ENCODE peak calls at places on chromosomes 16 and 17, in seven cellular contexts. E is CD8-positive, alpha-beta T cell; X is HL-60; P is left ventricle myocardium inferior; J is tibial nerve; R is ascending aorta; G is upper lobe of right lung. M is an unnamed sample.

GRCh38 chr17:29019475-29020181 is 13.8 kb upstream of the SEZ6 start:
- DNase-seq in E (no peak), X (no peak), P (no peak), J (no peak), R (no peak), G (no peak), M (no peak)

GRCh38 chr17:3609689-3610088 is 478 bp upstream of the TRPV1 start:
- DNase-seq in E (no peak), X (no peak), P (no peak), J (no peak), R (no peak), G (no peak), M (no peak)

GRCh38 chr17:71085238-71086033 is 916.1 kb downstream of the KCNJ2 start:
- DNase-seq in E (no peak), X (peak), P (no peak), J (no peak), R (no peak), G (no peak), M (no peak)

GRCh38 chr16:69725480-69726312 is 664 bp downstream of the NQO1 start:
- DNase-seq in E (no peak), X (no peak), P (no peak), J (no peak), R (no peak), G (peak), M (no peak)

GRCh38 chr16:24221219-24221618 is 34.9 kb upstream of the CACNG3 start:
- DNase-seq in E (no peak), X (no peak), P (no peak), J (no peak), R (no peak), G (no peak), M (no peak)

GRCh38 chr17:74165811-74166365 is 37.6 kb upstream of the RPL38 start:
- DNase-seq in E (no peak), X (no peak), P (no peak), J (no peak), R (no peak), G (peak), M (no peak)

GRCh38 chr17:1958134-1958881 is 66.8 kb downstream of the RTN4RL1 start:
- DNase-seq in E (no peak), X (no peak), P (no peak), J (no peak), R (no peak), G (no peak), M (no peak)

GRCh38 chr16:1097156-1097555 is 1.1 kb upstream of the C1QTNF8 start:
- DNase-seq in E (no peak), X (no peak), P (no peak), J (no peak), R (no peak), G (no peak), M (no peak)

GRCh38 chr16:5918553-5919127 is 821.0 kb upstream of the EEF2KMT start:
- DNase-seq in E (no peak), X (no peak), P (no peak), J (no peak), R (no peak), G (no peak), M (no peak)

GRCh38 chr16:68422396-68422964 is 25.8 kb downstream of the SMPD3 start:
- DNase-seq in E (no peak), X (no peak), P (no peak), J (no peak), R (no peak), G (no peak), M (no peak)

GRCh38 chr16:85585762-85586161 is 27.4 kb upstream of the GSE1 start:
- DNase-seq in E (no peak), X (no peak), P (no peak), J (no peak), R (no peak), G (no peak), M (no peak)

GRCh38 chr17:34045990-34046389 is 209.1 kb upstream of the CCL2 start:
- DNase-seq in E (no peak), X (no peak), P (no peak), J (no peak), R (no peak), G (no peak), M (no peak)

GRCh38 chr17:44747566-44747965 is 11.2 kb upstream of the ADAM11 start:
- DNase-seq in E (no peak), X (no peak), P (no peak), J (no peak), R (no peak), G (no peak), M (no peak)

GRCh38 chr17:49787932-49788442 is 494 bp upstream of the KAT7 start:
- DNase-seq in E (peak), X (peak), P (no peak), J (no peak), R (no peak), G (no peak), M (no peak)

GRCh38 chr17:48577946-48578615 is at the start of gene HOXB4:
- DNase-seq in E (peak), X (no peak), P (peak), J (peak), R (peak), G (no peak), M (no peak)

GRCh38 chr17:42422412-42422957 is 571 bp downstream of the CAVIN1 start:
- DNase-seq in E (no peak), X (peak), P (no peak), J (no peak), R (no peak), G (peak), M (peak)

GRCh38 chr17:29331330-29331729 is 37.4 kb upstream of the NUFIP2 start:
- DNase-seq in E (no peak), X (no peak), P (no peak), J (no peak), R (no peak), G (no peak), M (no peak)

GRCh38 chr16:85157372-85157771 is 45.1 kb upstream of the CIBAR2 start:
- DNase-seq in E (no peak), X (no peak), P (no peak), J (no peak), R (no peak), G (no peak), M (no peak)

GRCh38 chr17:82838386-82839063 is 1.3 kb downstream of the ZNF750 start:
- DNase-seq in E (no peak), X (peak), P (no peak), J (no peak), R (no peak), G (peak), M (no peak)

GRCh38 chr16:86294535-86294934 is 215.8 kb upstream of the FOXF1 start:
- DNase-seq in E (no peak), X (no peak), P (no peak), J (no peak), R (no peak), G (no peak), M (no peak)

GRCh38 chr16:51286272-51286671 is 135.2 kb upstream of the SALL1 start:
- DNase-seq in E (no peak), X (no peak), P (no peak), J (no peak), R (no peak), G (no peak), M (no peak)

GRCh38 chr17:3777366-3777765 is 23.6 kb downstream of the ITGAE start:
- DNase-seq in E (no peak), X (no peak), P (no peak), J (no peak), R (no peak), G (no peak), M (no peak)

GRCh38 chr16:49651226-49651625 is 204.7 kb downstream of the ZNF423 start:
- DNase-seq in E (no peak), X (no peak), P (peak), J (no peak), R (no peak), G (peak), M (no peak)

GRCh38 chr16:49653577-49653976 is 202.3 kb downstream of the ZNF423 start:
- DNase-seq in E (no peak), X (no peak), P (no peak), J (no peak), R (no peak), G (no peak), M (no peak)

GRCh38 chr16:49652441-49653175 is 203.3 kb downstream of the ZNF423 start:
- DNase-seq in E (no peak), X (no peak), P (peak), J (peak), R (peak), G (no peak), M (no peak)

GRCh38 chr16:49650603-49651002 is 205.3 kb downstream of the ZNF423 start:
- DNase-seq in E (no peak), X (no peak), P (no peak), J (no peak), R (no peak), G (peak), M (no peak)

GRCh38 chr16:49651980-49652379 is 203.9 kb downstream of the ZNF423 start:
- DNase-seq in E (no peak), X (no peak), P (peak), J (no peak), R (no peak), G (no peak), M (no peak)
- H3K4me3 ChIP-seq in E (no peak), X (no peak), P (no peak), J (peak), R (peak), G (no peak), M (no peak)

GRCh38 chr17:67863624-67864247 is 38.4 kb downstream of the BPTF start:
- DNase-seq in E (no peak), X (no peak), P (no peak), J (no peak), R (no peak), G (no peak), M (no peak)

GRCh38 chr17:67867591-67867990 is 42.3 kb downstream of the BPTF start:
- DNase-seq in E (peak), X (no peak), P (no peak), J (no peak), R (no peak), G (no peak), M (no peak)

GRCh38 chr17:67868176-67868575 is 42.9 kb downstream of the BPTF start:
- DNase-seq in E (no peak), X (no peak), P (no peak), J (no peak), R (no peak), G (no peak), M (no peak)

GRCh38 chr17:67865438-67865837 is 40.1 kb downstream of the BPTF start:
- DNase-seq in E (no peak), X (no peak), P (no peak), J (no peak), R (no peak), G (no peak), M (no peak)

DNA sequence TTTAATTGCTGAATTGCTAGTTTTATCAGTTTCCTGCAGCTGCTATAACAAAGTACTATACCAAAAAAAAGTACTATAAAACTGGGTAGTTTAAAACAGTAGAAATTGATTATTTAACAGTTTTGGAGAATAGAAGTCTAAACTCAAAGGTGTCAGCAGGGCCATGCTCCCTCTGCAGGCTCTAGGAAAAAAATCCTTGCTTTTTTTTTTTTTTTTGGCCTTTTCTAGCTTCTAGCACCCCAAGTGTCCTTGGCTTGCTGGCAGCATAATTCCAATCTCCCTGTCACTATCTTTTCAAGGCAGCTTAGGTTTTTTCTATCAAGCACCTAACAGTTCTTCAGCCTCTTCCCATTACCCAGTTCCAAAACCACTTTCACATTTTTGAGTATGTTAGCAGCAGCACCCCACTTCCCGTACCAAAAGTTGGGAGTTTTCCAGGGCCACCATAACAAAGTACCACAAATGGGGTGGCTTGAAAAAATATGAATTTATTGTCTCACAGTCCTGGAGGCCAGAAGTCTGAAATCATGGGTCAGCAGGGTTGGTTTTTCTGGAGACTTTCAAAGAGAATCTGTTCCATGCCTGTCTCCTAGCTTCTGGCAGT is 37.4 kb downstream of the BPTF start:
- DNase-seq in E (no peak), X (no peak), P (no peak), J (no peak), R (no peak), G (no peak), M (no peak)
- TF ChIP-seq CTCF in E (peak), X (no peak), P (no peak), J (no peak), R (no peak), G (no peak), M (no peak)

GRCh38 chr17:76478097-76478496 is 10.7 kb downstream of the AANAT start:
- DNase-seq in E (no peak), X (no peak), P (no peak), J (no peak), R (no peak), G (no peak), M (no peak)

GRCh38 chr17:76479515-76480048 is 12.2 kb downstream of the AANAT start:
- DNase-seq in E (no peak), X (no peak), P (no peak), J (no peak), R (no peak), G (no peak), M (no peak)

GRCh38 chr17:76478730-76479514 is 11.5 kb downstream of the AANAT start:
- DNase-seq in E (no peak), X (no peak), P (no peak), J (no peak), R (no peak), G (peak), M (no peak)

GRCh38 chr17:76476736-76477135 is 9.3 kb downstream of the AANAT start:
- DNase-seq in E (no peak), X (no peak), P (no peak), J (no peak), R (no peak), G (no peak), M (no peak)

GRCh38 chr17:76477576-76477975 is 10.2 kb downstream of the AANAT start:
- DNase-seq in E (no peak), X (no peak), P (no peak), J (no peak), R (no peak), G (no peak), M (no peak)
- H3K4me3 ChIP-seq in E (no peak), X (no peak), P (no peak), J (no peak), R (no peak), G (no peak), M (no peak)

DNA sequence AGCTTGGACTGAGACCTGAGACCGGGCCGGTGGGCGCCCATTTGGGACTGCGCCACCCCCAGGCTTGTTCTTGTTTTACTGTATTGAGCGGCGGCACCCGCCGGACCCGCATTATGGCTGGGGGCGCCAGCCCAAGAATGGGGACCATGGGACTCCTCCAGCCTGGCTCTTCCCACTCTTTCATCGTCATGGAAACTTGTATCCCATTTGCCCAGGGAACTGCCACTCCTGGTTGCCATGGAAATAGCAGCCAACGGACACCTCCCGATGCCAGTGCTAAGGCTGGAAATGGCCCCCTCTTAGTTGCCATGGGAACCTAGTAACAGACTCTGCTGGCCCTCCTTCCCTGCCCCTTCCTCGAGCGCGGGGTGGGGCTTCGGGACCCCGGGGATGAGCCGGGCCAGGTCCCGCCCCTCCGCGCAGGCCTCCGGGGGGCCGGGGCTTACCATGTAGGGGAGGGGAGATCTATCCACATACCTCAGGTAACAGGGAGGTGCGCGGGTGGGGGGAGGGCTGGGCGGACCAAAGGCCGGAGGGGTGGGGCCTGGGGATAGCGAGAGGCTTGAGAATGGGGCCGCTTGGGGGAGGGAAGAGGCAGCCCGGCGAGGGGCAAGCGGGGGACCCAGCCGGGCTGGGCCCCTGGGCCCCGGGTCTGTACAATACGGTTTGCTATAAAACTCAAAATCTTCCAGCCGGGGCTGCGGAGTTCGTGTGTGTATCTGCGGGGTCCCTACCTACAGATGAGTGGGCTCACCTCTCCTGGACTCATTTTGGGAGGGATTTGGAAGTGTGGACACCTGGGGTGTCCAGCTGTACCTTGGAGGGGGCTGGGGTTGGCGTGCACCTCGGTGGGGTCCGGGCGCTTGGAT is 547 bp upstream of the ORAI3 start:
- DNase-seq in E (no peak), X (peak), P (peak), J (peak), R (peak), G (peak), M (peak)
- TF ChIP-seq CTCF in E (no peak), X (no peak), P (no peak), J (no peak), R (no peak), G (no peak), M (no peak)

DNA sequence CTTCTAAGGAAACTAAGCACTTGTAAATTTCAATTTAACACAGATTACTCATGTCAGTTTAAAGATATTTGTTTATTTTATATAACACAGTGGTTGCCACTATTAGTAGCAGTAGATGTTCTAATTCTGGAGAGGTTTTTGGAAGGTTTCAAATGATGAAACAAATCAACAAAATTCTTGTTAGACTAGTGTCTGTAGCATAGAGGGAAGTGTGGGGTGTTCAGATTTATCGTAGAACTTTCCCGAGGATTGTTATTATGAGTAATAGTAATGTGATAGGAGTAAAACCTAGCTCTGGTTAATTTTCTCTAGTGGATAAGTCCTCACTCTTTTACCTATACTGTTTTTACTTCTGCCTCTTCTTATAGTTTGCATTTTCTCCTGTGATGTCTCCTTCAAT is 6.3 kb downstream of the GAN start:
- DNase-seq in E (no peak), X (no peak), P (no peak), J (no peak), R (no peak), G (no peak), M (no peak)
- H3K4me3 ChIP-seq in E (no peak), X (no peak), P (no peak), J (no peak), R (no peak), G (no peak), M (no peak)

GRCh38 chr17:8574687-8575086 is 55.8 kb downstream of the MYH10 start:
- DNase-seq in E (no peak), X (no peak), P (peak), J (no peak), R (no peak), G (no peak), M (no peak)

GRCh38 chr17:8576895-8577294 is 53.6 kb downstream of the MYH10 start:
- DNase-seq in E (no peak), X (no peak), P (no peak), J (no peak), R (no peak), G (no peak), M (no peak)

GRCh38 chr17:8577868-8578267 is 52.7 kb downstream of the MYH10 start:
- DNase-seq in E (no peak), X (no peak), P (no peak), J (no peak), R (no peak), G (no peak), M (no peak)

GRCh38 chr17:8572767-8573166 is 57.8 kb downstream of the MYH10 start:
- DNase-seq in E (no peak), X (no peak), P (no peak), J (no peak), R (no peak), G (no peak), M (no peak)
- TF ChIP-seq CTCF in E (no peak), X (no peak), P (peak), J (no peak), R (no peak), G (peak), M (no peak)